ENCODE peak calls at places on chromosomes 6 and 20, in five cellular contexts. B is IMR-90, E is astrocyte, C is psoas muscle, S is hypothalamus. H is an unnamed sample.

GRCh38 chr6:19472168-19472567 is 365.0 kb upstream of the ID4 start:
- DNase-seq in B (peak), E (peak), C (no peak), S (no peak), H (peak)

GRCh38 chr6:135449246-135449645 is 48.3 kb downstream of the AHI1 start:
- DNase-seq in B (no peak), E (no peak), C (no peak), S (no peak), H (no peak)

GRCh38 chr20:1280421-1281102 is 14.5 kb downstream of the SNPH start:
- DNase-seq in B (peak), E (no peak), C (no peak), S (no peak), H (peak)

GRCh38 chr6:132964101-132964867 is 149.9 kb downstream of the RPS12 start:
- DNase-seq in B (peak), E (peak), C (no peak), S (no peak), H (peak)

GRCh38 chr6:135088818-135089809 is 34.5 kb upstream of the HBS1L start:
- DNase-seq in B (peak), E (peak), C (no peak), S (no peak), H (peak)

GRCh38 chr6:31710490-31711219 is 4.0 kb downstream of the LY6G6F start:
- DNase-seq in B (no peak), E (no peak), C (no peak), S (no peak), H (no peak)

GRCh38 chr6:93721386-93722048 is 302.2 kb upstream of the EPHA7 start:
- DNase-seq in B (no peak), E (peak), C (no peak), S (no peak), H (peak)

GRCh38 chr6:12160350-12160749 is 129.8 kb upstream of the EDN1 start:
- DNase-seq in B (peak), E (peak), C (no peak), S (no peak), H (peak)

GRCh38 chr6:44049989-44050871 is 77.0 kb downstream of the MRPL14 start:
- DNase-seq in B (peak), E (peak), C (no peak), S (no peak), H (peak)

GRCh38 chr6:83169511-83169910 is 23.6 kb downstream of the PGM3 start:
- DNase-seq in B (no peak), E (peak), C (no peak), S (no peak), H (peak)